ENCODE peak calls at places on chromosomes 3 and 15, in nine cellular contexts. H is neural progenitor cell, P is GM23338, I is PC-3, R is GM23248, B is MM.1S, M is HCT116, E is hepatocyte, Q is SK-N-SH. X is an unnamed sample.

GRCh38 chr15:53580371-53580770 is 179.1 kb downstream of the WDR72 start:
- DNase-seq in R (no peak), E (no peak), I (no peak), H (no peak), M (no peak), P (no peak), Q (no peak), B (no peak), X (no peak)

GRCh38 chr3:138433892-138434275 is 532 bp upstream of the ESYT3 start:
- DNase-seq in I (no peak), B (no peak), Q (no peak), M (no peak), R (no peak), P (peak; percentile 24), E (no peak), H (no peak), X (no peak)

GRCh38 chr3:139265131-139266016 is 78.4 kb upstream of the MRPS22 start:
- DNase-seq in R (no peak), E (no peak), B (no peak), H (no peak), Q (no peak), P (no peak), M (no peak), I (no peak), X (no peak)

GRCh38 chr15:39587291-39587909 is 6.5 kb downstream of the THBS1 start:
- DNase-seq in B (no peak), Q (no peak), E (no peak), R (peak; percentile 52), H (no peak), I (no peak), M (no peak), P (no peak), X (no peak)

GRCh38 chr3:62567097-62568021 is 194.0 kb upstream of the FEZF2 start:
- DNase-seq in I (no peak), P (no peak), M (no peak), H (no peak), B (no peak), E (peak; percentile 29), R (peak; percentile 90), Q (no peak), X (no peak)

GRCh38 chr3:8972614-8973013 is 9.3 kb upstream of the RAD18 start:
- DNase-seq in I (peak; percentile 66), R (peak; percentile 61), M (no peak), B (no peak), Q (no peak), E (peak; percentile 41), P (no peak), H (no peak), X (no peak)

GRCh38 chr15:60370804-60371700 is 26.7 kb downstream of the ANXA2 start:
- DNase-seq in I (peak; percentile 97), H (no peak), Q (no peak), P (no peak), B (no peak), R (peak; percentile 100), E (peak; percentile 85), M (peak; percentile 97), X (no peak)

GRCh38 chr3:33644598-33644997 is 73.5 kb downstream of the CLASP2 start:
- DNase-seq in R (no peak), B (no peak), H (no peak), M (no peak), Q (no peak), I (no peak), E (no peak), P (no peak), X (no peak)

GRCh38 chr3:99925584-99925983 is 107.9 kb downstream of the CMSS1 start:
- DNase-seq in E (peak; percentile 51), B (no peak), R (peak; percentile 87), P (no peak), Q (peak; percentile 27), M (no peak), I (peak; percentile 89), H (no peak), X (no peak)

GRCh38 chr3:9398715-9399708 is 1.6 kb downstream of the SETD5 start:
- DNase-seq in P (peak; percentile 80), M (no peak), H (peak; percentile 42), Q (no peak), E (peak; percentile 60), I (peak; percentile 47), R (peak; percentile 78), B (peak; percentile 50), X (peak; percentile 44)

GRCh38 chr15:77409259-77410156 is 10.4 kb downstream of the PEAK1 start:
- DNase-seq in E (no peak), B (peak; percentile 90), R (no peak), H (no peak), P (no peak), Q (no peak), M (no peak), I (no peak), X (peak; percentile 53)

GRCh38 chr3:5037828-5038227 is 58.6 kb downstream of the BHLHE40 start:
- DNase-seq in P (no peak), R (no peak), Q (no peak), B (no peak), E (no peak), M (no peak), I (no peak), H (no peak), X (no peak)

GRCh38 chr3:197564097-197564843 is 8.5 kb upstream of the BDH1 start:
- DNase-seq in H (peak; percentile 43), I (peak; percentile 37), M (no peak), E (no peak), Q (no peak), R (no peak), B (no peak), P (peak; percentile 56), X (peak; percentile 67)

DNA sequence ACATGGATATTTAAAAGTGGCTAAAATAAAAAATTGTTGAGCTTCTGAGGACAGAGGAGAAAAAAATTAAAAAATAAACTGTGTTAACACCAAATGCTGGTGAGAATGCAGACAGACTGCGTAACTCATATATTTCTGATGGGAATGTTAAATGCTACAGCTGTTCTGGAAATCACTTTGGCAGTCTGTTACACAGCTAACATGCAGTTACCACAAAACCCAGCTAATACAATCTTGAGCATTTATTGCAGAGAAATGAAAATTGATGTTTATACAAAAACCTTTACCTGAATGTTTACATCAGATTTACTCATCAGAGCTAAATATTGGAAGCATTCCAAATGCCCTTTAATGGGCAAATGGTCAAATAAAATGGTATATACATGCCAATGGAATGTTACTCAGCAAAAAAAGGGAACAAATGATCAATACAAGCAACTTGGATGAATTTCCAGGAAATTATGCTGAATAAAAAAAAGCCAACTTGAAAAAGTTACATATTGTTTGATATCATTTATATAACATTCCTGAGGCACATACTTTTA is 24.6 kb downstream of the MNS1 start:
- DNase-seq in H (no peak), Q (no peak), I (peak; percentile 93), M (no peak), P (no peak), E (no peak), B (no peak), R (no peak), X (no peak)
- H3K4me1 ChIP-seq in H (no peaks in the 10 kb centered on the region), Q (no peaks in the 10 kb centered on the region), I (peaks cover 14% of the 10 kb centered on the region), M (no peaks in the 10 kb centered on the region), P (no peaks in the 10 kb centered on the region), E (no peaks in the 10 kb centered on the region), B (no peaks in the 10 kb centered on the region), R (no peaks in the 10 kb centered on the region), X (no peaks in the 10 kb centered on the region)

GRCh38 chr15:64460737-64461576 is 579 bp downstream of the ZNF609 start:
- DNase-seq in M (peak; percentile 35), R (peak; percentile 91), P (peak; percentile 65), Q (peak; percentile 65), H (peak; percentile 56), E (peak; percentile 64), I (peak; percentile 65), B (peak; percentile 49), X (peak; percentile 51)

GRCh38 chr15:64459382-64459781 is 996 bp upstream of the ZNF609 start:
- DNase-seq in R (no peak), M (no peak), B (no peak), Q (no peak), H (no peak), E (peak; percentile 42), I (no peak), P (no peak), X (no peak)

GRCh38 chr15:64460206-64460736 is at the start of gene ZNF609:
- DNase-seq in R (peak; percentile 96), P (peak; percentile 100), B (peak; percentile 89), M (peak; percentile 95), H (peak; percentile 98), Q (peak; percentile 94), I (peak; percentile 92), E (peak; percentile 95), X (peak; percentile 90)

GRCh38 chr15:64462492-64462891 is 2.1 kb downstream of the ZNF609 start:
- DNase-seq in I (no peak), R (no peak), E (no peak), Q (no peak), H (no peak), P (no peak), B (no peak), M (no peak), X (no peak)

GRCh38 chr15:64461577-64462162 is 1.3 kb downstream of the ZNF609 start:
- DNase-seq in E (peak; percentile 17), I (no peak), M (no peak), Q (peak; percentile 49), P (peak; percentile 56), R (peak; percentile 56), H (peak; percentile 77), B (no peak), X (no peak)
- TF ChIP-seq EZH2phosphoT487 in E (no peak), I (no peak), M (no peak), Q (no peak), P (no peak), R (no peak), H (no peak), B (no peak), X (no peak)

DNA sequence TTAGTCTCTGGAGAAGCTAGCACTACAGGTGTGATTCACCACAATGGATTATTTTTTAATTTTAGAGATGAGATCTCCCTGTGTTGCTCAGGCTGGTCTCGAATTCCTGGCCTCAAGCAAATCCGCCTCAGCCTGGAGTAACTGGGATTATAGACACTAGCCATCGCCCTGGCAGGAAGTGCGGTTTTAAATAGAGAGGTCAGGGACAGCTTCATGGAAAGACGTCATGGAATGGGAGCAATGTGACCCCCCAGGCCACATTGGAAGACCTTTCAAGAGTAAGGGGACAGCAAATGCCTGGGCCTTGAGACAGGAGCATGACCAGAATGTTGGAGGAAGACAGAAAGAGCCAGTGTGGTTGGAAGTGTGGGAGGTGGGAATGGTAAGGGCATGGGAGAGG is 2.2 kb upstream of the ISG20 start:
- DNase-seq in Q (no peak), R (no peak), I (no peak), B (no peak), E (no peak), M (no peak), P (no peak), H (no peak), X (no peak)
- H3K4me1 ChIP-seq in Q (peaks cover 2% of the 10 kb centered on the region), R (peaks cover 8% of the 10 kb centered on the region), I (peaks cover 49% of the 10 kb centered on the region), B (peaks cover 78% of the 10 kb centered on the region), E (peaks cover 20% of the 10 kb centered on the region), M (peaks cover 38% of the 10 kb centered on the region), P (peaks cover 31% of the 10 kb centered on the region), H (peaks cover 5% of the 10 kb centered on the region), X (peaks cover 82% of the 10 kb centered on the region)

DNA sequence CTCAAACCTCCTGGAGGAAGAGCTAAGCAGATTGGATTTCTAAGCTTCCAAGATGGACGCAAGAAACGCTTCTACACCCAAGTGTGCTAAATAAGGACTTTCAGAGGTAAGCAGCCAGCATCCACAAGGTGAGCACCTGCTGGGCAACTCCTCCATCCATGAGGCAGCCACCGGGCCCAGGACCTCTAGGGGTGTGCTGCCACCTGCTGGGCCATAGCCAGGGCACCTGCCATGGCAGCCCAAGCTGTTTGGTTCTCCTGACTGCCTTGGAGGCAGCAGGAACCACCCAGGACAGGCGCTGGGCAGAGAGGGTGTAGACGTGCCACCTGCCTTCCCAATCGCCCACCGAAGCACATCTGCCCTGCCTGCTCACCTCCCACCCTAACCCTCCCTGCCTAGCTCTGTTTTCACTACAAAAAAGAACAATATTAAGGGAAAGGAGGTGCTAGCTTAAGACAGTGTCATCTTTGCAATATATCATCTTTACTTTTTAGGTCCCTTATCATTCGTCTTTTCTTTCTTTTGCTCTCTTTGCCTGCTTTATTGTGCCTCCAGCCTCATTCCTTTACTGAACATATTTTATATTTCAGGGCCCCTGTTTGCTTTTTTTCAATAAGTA is 12.9 kb downstream of the C15orf62 start:
- DNase-seq in B (peak; percentile 91), E (peak; percentile 86), H (peak; percentile 79), Q (peak; percentile 81), P (peak; percentile 81), R (peak; percentile 28), I (peak; percentile 90), M (peak; percentile 68), X (peak; percentile 87)
- TF ChIP-seq EZH2phosphoT487 in B (no peak), E (no peak), H (no peak), Q (no peak), P (no peak), R (no peak), I (no peak), M (no peak), X (no peak)